ENCODE peak calls at places on chromosomes 3 and 15, in six cellular contexts. Z, U, L, N, A and B are unnamed samples. For H3K36me3, the result is how much of the 10 kb centered on the place peaks cover.

GRCh38 chr15:98649621-98649995 is 1.3 kb downstream of the IGF1R start:
- DNase-seq in Z (peak), U (no peak), L (no peak), N (no peak), A (peak), B (no peak)

GRCh38 chr3:158792709-158793108 is 9.1 kb upstream of the MFSD1 start:
- DNase-seq in Z (no peak), U (no peak), L (no peak), N (no peak), A (no peak), B (no peak)

GRCh38 chr15:66578286-66578875 is 12.6 kb upstream of the LCTL start:
- DNase-seq in Z (no peak), U (no peak), L (no peak), N (no peak), A (no peak), B (no peak)

GRCh38 chr15:84398763-84399701 is 163.5 kb downstream of the GOLGA6L4 start:
- DNase-seq in Z (no peak), U (peak), L (peak), N (peak), A (no peak), B (no peak)

GRCh38 chr3:44355634-44356033 is 17.1 kb downstream of the TCAIM start:
- DNase-seq in Z (no peak), U (no peak), L (no peak), N (no peak), A (no peak), B (no peak)

GRCh38 chr3:31777092-31777491 is 204.0 kb downstream of the OSBPL10 start:
- DNase-seq in Z (no peak), U (no peak), L (no peak), N (no peak), A (no peak), B (no peak)

GRCh38 chr15:66148187-66148586 is 105.4 kb downstream of the MEGF11 start:
- DNase-seq in Z (no peak), U (no peak), L (no peak), N (no peak), A (no peak), B (no peak)

GRCh38 chr15:88657326-88658069 is 18.7 kb downstream of the ISG20 start:
- DNase-seq in Z (peak), U (peak), L (peak), N (no peak), A (no peak), B (no peak)

GRCh38 chr3:71641669-71642068 is 58.1 kb upstream of the FOXP1 start:
- DNase-seq in Z (no peak), U (no peak), L (peak), N (no peak), A (no peak), B (no peak)

GRCh38 chr3:35867782-35868181 is 228.5 kb downstream of the ARPP21 start:
- DNase-seq in Z (peak), U (no peak), L (no peak), N (no peak), A (no peak), B (no peak)

GRCh38 chr3:37291275-37291700 is 116.9 kb upstream of the LRRFIP2 start:
- DNase-seq in Z (no peak), U (no peak), L (no peak), N (no peak), A (no peak), B (no peak)

GRCh38 chr3:139308156-139309017 is 35.4 kb upstream of the MRPS22 start:
- DNase-seq in Z (peak), U (no peak), L (no peak), N (no peak), A (no peak), B (no peak)

GRCh38 chr3:187678869-187679268 is 8.7 kb upstream of the SST start:
- DNase-seq in Z (peak), U (peak), L (peak), N (no peak), A (peak), B (no peak)

GRCh38 chr3:2807514-2807913 is 302.7 kb downstream of the IL5RA start:
- DNase-seq in Z (no peak), U (no peak), L (no peak), N (no peak), A (no peak), B (no peak)

GRCh38 chr3:183845608-183846288 is 20.4 kb upstream of the MAP6D1 start:
- DNase-seq in Z (no peak), U (no peak), L (no peak), N (no peak), A (no peak), B (no peak)

GRCh38 chr3:148280623-148281242 is 417.0 kb upstream of the AGTR1 start:
- DNase-seq in Z (no peak), U (peak), L (peak), N (no peak), A (no peak), B (no peak)

DNA sequence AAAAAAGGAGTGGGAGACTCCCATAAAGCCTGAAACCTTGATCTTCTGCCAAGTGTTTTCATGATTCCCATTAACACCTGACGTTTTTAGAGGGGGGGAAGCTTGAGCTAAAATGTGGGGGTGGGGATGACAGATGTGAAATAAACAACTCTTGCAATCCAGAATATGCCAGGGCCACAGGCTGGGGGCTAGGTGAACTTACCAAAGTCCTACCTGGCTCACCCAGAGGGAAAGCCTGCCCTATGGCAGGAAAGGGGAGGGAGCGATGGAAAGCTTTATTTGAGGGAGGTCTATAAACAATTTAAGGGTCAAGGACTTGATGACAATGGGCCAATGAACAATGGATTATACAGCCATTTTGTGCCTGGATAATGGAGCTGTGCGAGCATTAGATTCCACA is 108.3 kb downstream of the LRIG1 start:
- DNase-seq in Z (no peak), U (no peak), L (peak), N (no peak), A (no peak), B (no peak)
- H3K36me3 ChIP-seq in Z (under half), U (under half), L (under half), N (under half), A (under half), B (under half)

DNA sequence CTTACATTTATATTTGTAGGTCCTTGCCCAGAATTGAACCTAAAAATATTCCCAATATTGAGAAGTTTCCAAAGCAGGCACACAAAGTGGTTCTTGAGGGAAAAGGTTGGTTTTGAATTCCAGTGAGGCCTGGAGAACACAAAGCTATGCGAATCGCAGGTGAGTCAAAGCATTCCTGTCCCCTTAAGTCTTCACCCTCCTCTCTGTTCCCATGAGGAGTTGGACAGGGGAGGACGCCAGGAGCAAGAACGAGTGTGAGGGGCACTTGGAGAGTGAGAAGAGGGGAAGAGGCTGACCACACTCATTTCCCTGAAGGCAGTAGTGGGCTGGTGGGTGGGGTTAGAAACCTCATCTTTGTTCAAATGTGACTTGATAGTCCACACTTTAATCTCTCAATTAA is 185.8 kb upstream of the EOMES start:
- DNase-seq in Z (no peak), U (peak), L (no peak), N (no peak), A (no peak), B (no peak)
- H3K36me3 ChIP-seq in Z (under half), U (under half), L (under half), N (under half), A (under half), B (under half)

GRCh38 chr3:105661461-105661860 is 207.4 kb downstream of the CBLB start:
- DNase-seq in Z (no peak), U (no peak), L (no peak), N (no peak), A (no peak), B (no peak)
- H3K36me3 ChIP-seq in Z (under half), U (under half), L (under half), N (under half), A (under half), B (under half)

DNA sequence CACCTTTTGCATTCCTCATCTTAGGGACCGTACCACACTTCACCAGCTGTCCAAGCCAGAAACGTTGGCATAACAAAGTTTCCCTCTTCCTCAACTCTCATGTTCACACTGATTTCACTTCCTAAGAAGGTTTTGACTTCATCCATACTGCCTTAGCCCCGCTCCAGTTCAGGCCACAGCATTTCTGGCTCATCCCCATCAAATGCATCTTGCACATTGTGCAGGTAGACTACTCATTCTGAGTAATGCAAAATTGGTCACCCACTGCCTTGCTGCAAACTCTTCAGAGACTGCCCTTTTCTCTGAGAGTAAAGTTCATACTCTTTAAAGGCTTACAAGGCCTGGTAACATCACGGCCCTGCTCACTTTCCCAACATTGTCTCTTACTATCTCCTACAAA is 8.8 kb downstream of the NUSAP1 start:
- DNase-seq in Z (no peak), U (no peak), L (no peak), N (no peak), A (no peak), B (no peak)
- H3K36me3 ChIP-seq in Z (under half), U (half or more), L (under half), N (under half), A (under half), B (under half)

DNA sequence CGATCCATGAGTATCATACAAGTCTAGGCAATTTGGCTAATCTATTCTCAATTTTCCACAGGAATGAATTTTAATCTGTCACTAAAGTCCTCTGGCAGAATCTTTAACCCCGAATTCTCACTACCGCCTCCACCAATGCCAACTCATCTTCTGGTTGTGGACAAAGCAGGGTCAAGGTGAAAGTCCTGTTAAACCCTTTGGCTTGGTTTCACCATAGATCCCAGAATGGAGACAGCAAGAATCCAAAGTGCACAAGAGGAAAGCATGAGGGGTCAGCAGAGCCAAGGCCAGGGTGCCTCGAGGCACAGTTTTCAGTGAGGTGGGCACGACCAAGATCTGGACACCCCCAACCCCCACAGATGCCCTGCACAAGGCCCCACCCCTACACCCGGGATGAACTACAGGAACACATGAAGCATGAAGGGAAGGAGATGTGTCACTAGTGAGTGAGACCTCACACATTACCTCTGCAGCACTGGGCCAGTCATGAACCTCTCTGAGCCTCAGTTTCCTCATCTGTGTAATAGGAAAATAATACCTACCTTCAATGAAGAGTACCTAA is 466.2 kb downstream of the EPHB1 start:
- DNase-seq in Z (no peak), U (no peak), L (no peak), N (no peak), A (no peak), B (no peak)
- H3K36me3 ChIP-seq in Z (under half), U (under half), L (under half), N (under half), A (under half), B (under half)

DNA sequence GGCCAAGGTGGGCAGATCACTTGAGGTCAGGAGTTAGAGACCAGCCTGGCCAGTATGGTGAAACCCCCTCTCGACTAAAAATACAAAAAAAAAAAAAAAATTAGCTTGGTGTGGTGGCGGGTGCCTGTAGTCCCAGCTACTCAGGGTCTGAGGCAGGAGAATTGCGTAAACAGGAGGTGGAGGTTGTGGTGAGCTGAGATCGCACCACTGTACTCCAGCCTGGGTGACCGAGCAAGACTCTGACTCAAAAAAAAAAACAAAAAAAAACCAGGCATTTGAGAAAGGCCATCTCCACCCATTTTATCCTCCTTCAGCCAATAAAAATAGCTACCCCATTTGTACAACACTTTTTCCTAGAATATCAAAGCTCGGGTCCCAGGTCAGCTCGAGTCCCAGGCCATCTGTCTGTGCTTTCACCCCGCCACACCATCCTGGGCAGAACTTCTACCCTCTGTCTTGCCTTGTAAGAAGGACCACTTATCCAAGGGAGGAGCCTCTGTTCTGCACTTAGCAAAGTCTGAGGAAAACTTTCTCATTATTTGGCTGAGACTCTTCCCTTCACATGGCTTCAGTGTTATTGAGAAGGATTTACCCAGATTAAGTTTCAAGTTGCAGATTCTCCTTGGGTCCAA is 99.2 kb downstream of the MESD start:
- DNase-seq in Z (no peak), U (no peak), L (no peak), N (no peak), A (no peak), B (no peak)
- H3K36me3 ChIP-seq in Z (under half), U (under half), L (under half), N (under half), A (under half), B (under half)

GRCh38 chr15:52220251-52220650 is 29.1 kb upstream of the GNB5 start:
- DNase-seq in Z (no peak), U (no peak), L (no peak), N (no peak), A (no peak), B (no peak)
- H3K36me3 ChIP-seq in Z (under half), U (under half), L (under half), N (under half), A (under half), B (under half)

GRCh38 chr15:42725331-42725903 is 11.5 kb downstream of the CDAN1 start:
- DNase-seq in Z (no peak), U (no peak), L (no peak), N (no peak), A (no peak), B (no peak)
- H3K36me3 ChIP-seq in Z (under half), U (under half), L (under half), N (under half), A (under half), B (half or more)

DNA sequence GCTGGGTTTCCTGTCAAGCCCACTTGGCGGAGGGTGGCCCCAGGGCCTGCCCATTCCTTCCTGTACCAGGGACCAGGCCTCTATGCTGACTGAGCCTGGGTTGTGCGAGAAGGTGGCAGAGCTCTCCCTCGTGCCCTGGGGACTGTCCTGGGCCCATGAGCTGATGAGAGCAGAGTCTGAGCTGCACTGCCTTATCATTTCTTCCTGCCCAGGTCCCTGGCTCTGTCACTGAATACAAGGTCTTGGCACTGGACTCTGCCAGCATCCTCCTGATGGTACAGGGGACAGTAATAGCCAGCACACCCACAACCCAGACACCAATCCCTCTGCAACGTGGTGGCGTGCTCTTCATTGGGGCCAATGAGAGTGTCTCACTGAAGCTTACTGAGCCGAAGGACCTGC is 7.5 kb downstream of the MPI start:
- DNase-seq in Z (no peak), U (no peak), L (no peak), N (no peak), A (no peak), B (no peak)
- H3K36me3 ChIP-seq in Z (under half), U (under half), L (under half), N (under half), A (under half), B (under half)